ENCODE peak calls at places on chromosomes 13 and 19, in five cellular contexts. V is uterus, W is coronary artery, U is fibroblast of lung, O is psoas muscle. S is an unnamed sample.

GRCh38 chr13:41152005-41152404 is 19.4 kb upstream of the KBTBD6 start:
- DNase-seq in V (no peak), W (no peak), U (no peak), O (no peak), S (no peak)

GRCh38 chr13:109868583-109869311 is 82.4 kb upstream of the IRS2 start:
- DNase-seq in V (no peak), W (no peak), U (peak; percentile 14), O (no peak), S (peak; percentile 58)

GRCh38 chr13:111051656-111052232 is 63.4 kb upstream of the ARHGEF7 start:
- DNase-seq in V (no peak), W (peak; percentile 56), U (no peak), O (no peak), S (no peak)

GRCh38 chr19:18468517-18468916 is 30.6 kb upstream of the ISYNA1 start:
- DNase-seq in V (no peak), W (no peak), U (no peak), O (peak; percentile 95), S (no peak)

GRCh38 chr13:75628811-75629210 is 7.3 kb upstream of the LMO7 start:
- DNase-seq in V (no peak), W (no peak), U (no peak), O (no peak), S (no peak)

GRCh38 chr13:35964764-35965163 is 166.4 kb downstream of the DCLK1 start:
- DNase-seq in V (no peak), W (no peak), U (peak; percentile 95), O (no peak), S (peak; percentile 19)

GRCh38 chr19:44731081-44731480 is 17.4 kb upstream of the BCL3 start:
- DNase-seq in V (no peak), W (no peak), U (no peak), O (no peak), S (no peak)

GRCh38 chr13:111393221-111393790 is 72.9 kb downstream of the TEX29 start:
- DNase-seq in V (no peak), W (peak; percentile 40), U (no peak), O (no peak), S (no peak)

GRCh38 chr13:110233181-110233641 is 73.7 kb downstream of the COL4A1 start:
- DNase-seq in V (peak; percentile 79), W (peak; percentile 85), U (peak; percentile 95), O (peak; percentile 74), S (no peak)

GRCh38 chr13:82672248-82672647 is 1210.0 kb downstream of the SLITRK1 start:
- DNase-seq in V (no peak), W (no peak), U (no peak), O (no peak), S (no peak)

GRCh38 chr19:31002852-31003251 is 346.4 kb downstream of the TSHZ3 start:
- DNase-seq in V (no peak), W (no peak), U (peak; percentile 4), O (no peak), S (no peak)

GRCh38 chr19:34405892-34406660 is 1.9 kb downstream of the PDCD2L start:
- DNase-seq in V (no peak), W (no peak), U (no peak), O (no peak), S (no peak)

GRCh38 chr19:13850910-13851753 is 25.8 kb upstream of the NANOS3 start:
- DNase-seq in V (peak; percentile 95), W (peak; percentile 97), U (peak; percentile 95), O (peak; percentile 95), S (peak; percentile 94)
- H3K4me3 ChIP-seq in V (peak overlapping the region; percentile 37), W (peak overlapping the region; percentile 63), U (peak overlapping the region; percentile 40), O (peak overlapping the region; percentile 60), S (peak overlapping the region; percentile 41)

DNA sequence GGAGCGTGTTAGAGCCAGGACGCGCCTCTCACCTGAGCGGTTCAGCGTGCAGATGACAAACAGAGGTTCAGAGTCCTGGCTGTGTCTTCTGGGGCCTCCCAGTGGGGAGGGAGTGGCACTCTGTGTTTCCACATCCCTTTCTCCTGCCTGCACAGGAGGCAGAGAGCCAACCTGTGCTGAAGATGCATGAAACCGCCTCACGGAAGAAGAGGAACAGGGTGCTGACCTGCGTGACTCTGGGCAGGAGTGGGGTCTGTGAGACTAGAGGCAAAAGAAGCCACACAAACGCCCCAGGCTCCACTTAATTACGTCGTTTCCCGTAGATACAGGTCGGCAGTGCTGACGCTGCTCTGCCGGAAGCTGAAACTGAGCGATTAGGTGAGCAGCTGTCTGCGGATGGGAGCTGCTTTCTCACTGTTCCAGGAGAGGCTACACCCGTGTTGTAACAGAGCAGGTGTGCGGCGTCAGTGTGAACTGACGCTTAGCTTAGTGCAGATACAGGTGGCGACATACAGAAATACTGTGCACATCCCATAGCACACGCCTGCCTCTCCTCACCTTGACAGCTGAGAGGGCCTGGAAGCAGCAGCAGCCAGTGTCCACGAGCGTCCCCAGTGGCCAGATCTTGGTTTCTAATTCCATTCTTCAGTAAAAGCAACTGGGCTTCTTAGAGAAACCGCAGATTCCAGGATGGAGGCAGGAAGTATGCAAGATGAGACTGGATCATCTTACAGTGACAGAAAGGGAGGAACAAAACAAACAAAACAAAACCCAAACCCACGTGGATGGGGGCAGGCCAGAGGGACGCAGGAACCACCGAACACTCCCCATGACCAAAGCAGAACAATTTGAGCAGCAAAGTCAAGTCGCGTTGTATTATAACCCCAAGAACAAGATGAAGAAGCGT is 37.7 kb upstream of the MCF2L start:
- DNase-seq in V (no peak), W (no peak), U (peak; percentile 66), O (no peak), S (peak; percentile 18)
- H3K4me3 ChIP-seq in V (no peak overlapping the region), W (no peak overlapping the region), U (no peak overlapping the region), O (no peak overlapping the region), S (no peak overlapping the region)

GRCh38 chr13:103009061-103009840 is 57.0 kb downstream of the SLC10A2 start:
- DNase-seq in V (no peak), W (no peak), U (no peak), O (no peak), S (no peak)
- H3K4me3 ChIP-seq in V (no peak overlapping the region), W (no peak overlapping the region), U (no peak overlapping the region), O (no peak overlapping the region), S (no peak overlapping the region)

GRCh38 chr13:18998389-18998788 is 183.2 kb downstream of the TUBA3C start:
- DNase-seq in V (no peak), W (no peak), U (no peak), O (no peak), S (no peak)
- H3K4me3 ChIP-seq in V (no peak overlapping the region), W (no peak overlapping the region), U (no peak overlapping the region), O (no peak overlapping the region), S (no peak overlapping the region)

GRCh38 chr13:46492946-46493345 is 60.0 kb upstream of the LRCH1 start:
- DNase-seq in V (no peak), W (no peak), U (peak; percentile 73), O (no peak), S (peak; percentile 54)

GRCh38 chr13:46498650-46499049 is 54.3 kb upstream of the LRCH1 start:
- DNase-seq in V (no peak), W (no peak), U (no peak), O (no peak), S (no peak)

GRCh38 chr13:46495066-46495465 is 57.9 kb upstream of the LRCH1 start:
- DNase-seq in V (no peak), W (no peak), U (no peak), O (no peak), S (no peak)

GRCh38 chr13:46495647-46496046 is 57.3 kb upstream of the LRCH1 start:
- DNase-seq in V (no peak), W (no peak), U (no peak), O (no peak), S (no peak)

GRCh38 chr13:46496086-46496485 is 56.9 kb upstream of the LRCH1 start:
- DNase-seq in V (no peak), W (no peak), U (no peak), O (no peak), S (no peak)
- H3K4me3 ChIP-seq in V (no peak overlapping the region), W (no peak overlapping the region), U (peak overlapping the region; percentile 6), O (no peak overlapping the region), S (no peak overlapping the region)

GRCh38 chr13:23684647-23685046 is 114.4 kb downstream of the TNFRSF19 start:
- DNase-seq in V (no peak), W (no peak), U (no peak), O (no peak), S (no peak)

GRCh38 chr13:23687614-23688013 is 117.4 kb downstream of the TNFRSF19 start:
- DNase-seq in V (no peak), W (no peak), U (no peak), O (no peak), S (no peak)

GRCh38 chr13:23688336-23688735 is 118.1 kb downstream of the TNFRSF19 start:
- DNase-seq in V (no peak), W (no peak), U (no peak), O (no peak), S (peak; percentile 66)

GRCh38 chr13:23683084-23683483 is 112.9 kb downstream of the TNFRSF19 start:
- DNase-seq in V (no peak), W (no peak), U (no peak), O (no peak), S (no peak)

GRCh38 chr13:23686948-23687347 is 116.7 kb downstream of the TNFRSF19 start:
- DNase-seq in V (no peak), W (no peak), U (peak; percentile 32), O (no peak), S (no peak)
- H3K4me3 ChIP-seq in V (no peak overlapping the region), W (no peak overlapping the region), U (no peak overlapping the region), O (no peak overlapping the region), S (no peak overlapping the region)

DNA sequence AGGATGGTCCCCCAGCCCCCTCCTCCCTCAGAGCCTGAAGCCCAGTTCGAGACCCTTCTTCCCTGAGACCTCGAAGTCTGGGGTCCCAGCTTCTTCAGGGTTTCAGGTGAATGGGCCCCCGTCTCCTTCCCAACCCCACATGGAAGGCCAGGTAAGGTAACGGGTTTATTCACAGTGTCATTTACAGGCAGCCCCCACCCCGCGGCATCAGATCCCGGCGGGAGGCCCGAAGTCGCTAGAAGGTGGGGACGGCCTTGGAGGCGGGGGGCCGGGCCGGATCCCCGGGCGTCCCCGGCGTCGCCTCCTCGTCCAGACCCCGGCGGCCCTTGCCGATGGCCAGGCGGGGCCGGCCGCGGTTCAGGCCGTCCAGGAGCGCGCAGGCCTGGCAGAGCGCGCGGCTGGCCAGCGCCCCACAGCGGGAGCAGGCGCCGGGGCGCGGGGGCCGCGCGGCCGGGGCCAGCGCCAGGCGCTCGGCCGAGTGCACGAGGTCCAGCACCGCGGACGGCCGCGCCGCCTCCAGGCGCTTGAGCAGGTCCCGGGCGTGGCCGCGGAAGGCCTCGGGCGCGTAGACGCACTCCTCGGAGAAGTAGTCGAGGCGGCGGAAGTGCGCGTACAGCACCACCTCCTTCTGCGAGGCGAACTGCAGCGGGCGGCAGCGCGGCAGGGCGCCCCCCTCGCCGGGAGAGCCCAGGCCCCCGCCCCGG is 9.7 kb downstream of the CTU1 start:
- DNase-seq in V (no peak), W (no peak), U (peak; percentile 33), O (no peak), S (no peak)
- H3K4me3 ChIP-seq in V (no peak overlapping the region), W (peak overlapping the region; percentile 25), U (no peak overlapping the region), O (no peak overlapping the region), S (no peak overlapping the region)